ENCODE peak calls at places on chromosomes 4 and X, in six cellular contexts. One of them, this sample, is unnamed.

GRCh38 chr4:106414366-106414765 is 45.8 kb upstream of the GIMD1 start:
- DNase-seq in pancreas: no peak
- DNase-seq in activated CD8-positive, alpha-beta T cell treated with anti-CD3 and anti-CD28 coated beads, Interleukin-2, amount 10 ng/mL, durations not matched to agents 7 days and 5 days: no peak
- DNase-seq in activated CD4-positive, alpha-beta T cell treated with anti-CD3 and anti-CD28 coated beads for 24 hours: no peak
- DNase-seq in heart right ventricle: no peak
- DNase-seq in ecto neural progenitor cell: no peak
- DNase-seq in this sample: no peak

GRCh38 chrX:56343664-56344063 is 111.5 kb downstream of the KLF8 start:
- DNase-seq in heart right ventricle: no peak
- DNase-seq in ecto neural progenitor cell: no peak
- DNase-seq in activated CD4-positive, alpha-beta T cell treated with anti-CD3 and anti-CD28 coated beads for 24 hours: no peak
- DNase-seq in pancreas: no peak
- DNase-seq in activated CD8-positive, alpha-beta T cell treated with anti-CD3 and anti-CD28 coated beads, Interleukin-2, amount 10 ng/mL, durations not matched to agents 7 days and 5 days: peak
- DNase-seq in this sample: no peak

GRCh38 chrX:101117701-101118100 is 19.7 kb downstream of the CENPI start:
- DNase-seq in heart right ventricle: no peak
- DNase-seq in ecto neural progenitor cell: no peak
- DNase-seq in activated CD8-positive, alpha-beta T cell treated with anti-CD3 and anti-CD28 coated beads, Interleukin-2, amount 10 ng/mL, durations not matched to agents 7 days and 5 days: no peak
- DNase-seq in activated CD4-positive, alpha-beta T cell treated with anti-CD3 and anti-CD28 coated beads for 24 hours: no peak
- DNase-seq in pancreas: no peak
- DNase-seq in this sample: no peak

GRCh38 chr4:98624144-98624543 is 34.3 kb downstream of the TSPAN5 start:
- DNase-seq in ecto neural progenitor cell: no peak
- DNase-seq in activated CD4-positive, alpha-beta T cell treated with anti-CD3 and anti-CD28 coated beads for 24 hours: no peak
- DNase-seq in pancreas: no peak
- DNase-seq in heart right ventricle: no peak
- DNase-seq in activated CD8-positive, alpha-beta T cell treated with anti-CD3 and anti-CD28 coated beads, Interleukin-2, amount 10 ng/mL, durations not matched to agents 7 days and 5 days: no peak
- DNase-seq in this sample: no peak

GRCh38 chrX:68838571-68838910 is 9.7 kb downstream of the EFNB1 start:
- DNase-seq in heart right ventricle: no peak
- DNase-seq in activated CD4-positive, alpha-beta T cell treated with anti-CD3 and anti-CD28 coated beads for 24 hours: no peak
- DNase-seq in ecto neural progenitor cell: no peak
- DNase-seq in activated CD8-positive, alpha-beta T cell treated with anti-CD3 and anti-CD28 coated beads, Interleukin-2, amount 10 ng/mL, durations not matched to agents 7 days and 5 days: no peak
- DNase-seq in pancreas: no peak
- DNase-seq in this sample: no peak

GRCh38 chrX:14032383-14032782 is 2.7 kb upstream of the GEMIN8 start:
- DNase-seq in activated CD8-positive, alpha-beta T cell treated with anti-CD3 and anti-CD28 coated beads, Interleukin-2, amount 10 ng/mL, durations not matched to agents 7 days and 5 days: peak
- DNase-seq in activated CD4-positive, alpha-beta T cell treated with anti-CD3 and anti-CD28 coated beads for 24 hours: peak
- DNase-seq in ecto neural progenitor cell: no peak
- DNase-seq in pancreas: peak
- DNase-seq in heart right ventricle: no peak
- DNase-seq in this sample: no peak

GRCh38 chr4:48578132-48578964 is 88.3 kb downstream of the ZAR1 start:
- DNase-seq in pancreas: peak
- DNase-seq in heart right ventricle: no peak
- DNase-seq in activated CD4-positive, alpha-beta T cell treated with anti-CD3 and anti-CD28 coated beads for 24 hours: peak
- DNase-seq in ecto neural progenitor cell: no peak
- DNase-seq in activated CD8-positive, alpha-beta T cell treated with anti-CD3 and anti-CD28 coated beads, Interleukin-2, amount 10 ng/mL, durations not matched to agents 7 days and 5 days: peak
- DNase-seq in this sample: peak

GRCh38 chr4:106803107-106803506 is 233.0 kb downstream of the DKK2 start:
- DNase-seq in activated CD8-positive, alpha-beta T cell treated with anti-CD3 and anti-CD28 coated beads, Interleukin-2, amount 10 ng/mL, durations not matched to agents 7 days and 5 days: no peak
- DNase-seq in activated CD4-positive, alpha-beta T cell treated with anti-CD3 and anti-CD28 coated beads for 24 hours: no peak
- DNase-seq in ecto neural progenitor cell: no peak
- DNase-seq in pancreas: no peak
- DNase-seq in heart right ventricle: no peak
- DNase-seq in this sample: no peak

GRCh38 chr4:183300070-183300469 is 20.0 kb downstream of the CLDN22 start:
- DNase-seq in heart right ventricle: no peak
- DNase-seq in activated CD4-positive, alpha-beta T cell treated with anti-CD3 and anti-CD28 coated beads for 24 hours: no peak
- DNase-seq in ecto neural progenitor cell: no peak
- DNase-seq in activated CD8-positive, alpha-beta T cell treated with anti-CD3 and anti-CD28 coated beads, Interleukin-2, amount 10 ng/mL, durations not matched to agents 7 days and 5 days: no peak
- DNase-seq in pancreas: no peak
- DNase-seq in this sample: no peak

GRCh38 chrX:16662402-16662801 is 12.4 kb downstream of the S100G start:
- DNase-seq in activated CD8-positive, alpha-beta T cell treated with anti-CD3 and anti-CD28 coated beads, Interleukin-2, amount 10 ng/mL, durations not matched to agents 7 days and 5 days: no peak
- DNase-seq in heart right ventricle: no peak
- DNase-seq in activated CD4-positive, alpha-beta T cell treated with anti-CD3 and anti-CD28 coated beads for 24 hours: no peak
- DNase-seq in ecto neural progenitor cell: no peak
- DNase-seq in pancreas: no peak
- DNase-seq in this sample: no peak